ENCODE peak calls at places on chromosomes 3 and 15, in six cellular contexts. One of them, this sample, is unnamed.

GRCh38 chr3:27677554-27677953 is 44.6 kb downstream of the EOMES start:
- DNase-seq in sigmoid colon: peak; percentile 81
- DNase-seq in GM13977: no peak
- DNase-seq in fibroblast of lung: peak; percentile 95
- DNase-seq in right lobe of liver: no peak
- DNase-seq in Panc1: no peak
- DNase-seq in this sample: no peak

GRCh38 chr3:103919327-103919726 is 1447.4 kb upstream of the ALCAM start:
- DNase-seq in GM13977: no peak
- DNase-seq in fibroblast of lung: no peak
- DNase-seq in Panc1: no peak
- DNase-seq in sigmoid colon: no peak
- DNase-seq in right lobe of liver: no peak
- DNase-seq in this sample: no peak

GRCh38 chr15:81948751-81949150 is 97.1 kb downstream of the MEX3B start:
- DNase-seq in GM13977: no peak
- DNase-seq in sigmoid colon: no peak
- DNase-seq in right lobe of liver: no peak
- DNase-seq in Panc1: no peak
- DNase-seq in fibroblast of lung: no peak
- DNase-seq in this sample: no peak

GRCh38 chr3:38421679-38422336 is 31.9 kb upstream of the ACVR2B start:
- DNase-seq in sigmoid colon: no peak
- DNase-seq in Panc1: no peak
- DNase-seq in fibroblast of lung: no peak
- DNase-seq in GM13977: no peak
- DNase-seq in right lobe of liver: no peak
- DNase-seq in this sample: no peak

GRCh38 chr15:57683481-57683880 is 23.0 kb upstream of the POLR2M start:
- DNase-seq in fibroblast of lung: no peak
- DNase-seq in GM13977: no peak
- DNase-seq in Panc1: no peak
- DNase-seq in right lobe of liver: no peak
- DNase-seq in sigmoid colon: peak; percentile 77
- DNase-seq in this sample: no peak

GRCh38 chr3:148992027-148992634 is 791 bp downstream of the GYG1 start:
- DNase-seq in sigmoid colon: peak; percentile 79
- DNase-seq in Panc1: no peak
- DNase-seq in right lobe of liver: peak; percentile 69
- DNase-seq in fibroblast of lung: peak; percentile 50
- DNase-seq in GM13977: peak; percentile 50
- DNase-seq in this sample: peak; percentile 60

GRCh38 chr15:48416301-48416700 is 85.1 kb downstream of the DUT start:
- DNase-seq in GM13977: no peak
- DNase-seq in fibroblast of lung: peak; percentile 48
- DNase-seq in right lobe of liver: no peak
- DNase-seq in Panc1: no peak
- DNase-seq in sigmoid colon: no peak
- DNase-seq in this sample: no peak

GRCh38 chr15:39397883-39398282 is 183.0 kb upstream of the THBS1 start:
- DNase-seq in right lobe of liver: no peak
- DNase-seq in GM13977: no peak
- DNase-seq in fibroblast of lung: peak; percentile 57
- DNase-seq in sigmoid colon: no peak
- DNase-seq in Panc1: no peak
- DNase-seq in this sample: no peak

GRCh38 chr3:138898301-138898700 is 48.6 kb downstream of the FOXL2 start:
- DNase-seq in Panc1: no peak
- DNase-seq in GM13977: no peak
- DNase-seq in right lobe of liver: no peak
- DNase-seq in sigmoid colon: no peak
- DNase-seq in fibroblast of lung: peak; percentile 86
- DNase-seq in this sample: no peak

GRCh38 chr15:57540736-57541135 is 51.0 kb upstream of the MYZAP start:
- DNase-seq in GM13977: peak; percentile 72
- DNase-seq in Panc1: no peak
- DNase-seq in right lobe of liver: no peak
- DNase-seq in sigmoid colon: no peak
- DNase-seq in fibroblast of lung: no peak
- DNase-seq in this sample: peak; percentile 70

GRCh38 chr3:183489455-183490210 is 61.2 kb upstream of the MCF2L2 start:
- DNase-seq in Panc1: no peak
- DNase-seq in right lobe of liver: no peak
- DNase-seq in sigmoid colon: no peak
- DNase-seq in GM13977: no peak
- DNase-seq in fibroblast of lung: peak; percentile 43
- DNase-seq in this sample: no peak

GRCh38 chr3:64462203-64463120 is 225.3 kb downstream of the ADAMTS9 start:
- DNase-seq in sigmoid colon: no peak
- DNase-seq in GM13977: no peak
- DNase-seq in fibroblast of lung: peak; percentile 97
- DNase-seq in right lobe of liver: no peak
- DNase-seq in Panc1: no peak
- DNase-seq in this sample: no peak

GRCh38 chr15:56532766-56533455 is 68.0 kb upstream of the MNS1 start:
- DNase-seq in sigmoid colon: no peak
- DNase-seq in right lobe of liver: no peak
- DNase-seq in GM13977: no peak
- DNase-seq in Panc1: no peak
- DNase-seq in fibroblast of lung: peak; percentile 23
- DNase-seq in this sample: no peak

GRCh38 chr3:193885832-193886231 is 250.1 kb upstream of the HES1 start:
- DNase-seq in Panc1: no peak
- DNase-seq in fibroblast of lung: no peak
- DNase-seq in sigmoid colon: peak; percentile 30
- DNase-seq in right lobe of liver: no peak
- DNase-seq in GM13977: no peak
- DNase-seq in this sample: no peak

GRCh38 chr3:9914559-9915251 is 2.2 kb upstream of the IL17RC start:
- DNase-seq in sigmoid colon: no peak
- DNase-seq in fibroblast of lung: no peak
- DNase-seq in GM13977: peak; percentile 49
- DNase-seq in right lobe of liver: no peak
- DNase-seq in Panc1: no peak
- DNase-seq in this sample: no peak

GRCh38 chr3:36124118-36124796 is 256.0 kb upstream of the STAC start:
- DNase-seq in GM13977: no peak
- DNase-seq in right lobe of liver: no peak
- DNase-seq in fibroblast of lung: peak; percentile 75
- DNase-seq in sigmoid colon: no peak
- DNase-seq in Panc1: peak; percentile 25
- DNase-seq in this sample: no peak

GRCh38 chr3:135516143-135516542 is 449.4 kb upstream of the PPP2R3A start:
- DNase-seq in fibroblast of lung: peak; percentile 65
- DNase-seq in sigmoid colon: no peak
- DNase-seq in GM13977: no peak
- DNase-seq in Panc1: no peak
- DNase-seq in right lobe of liver: no peak
- DNase-seq in this sample: no peak
- TF ChIP-seq CTCF in fibroblast of lung: peak; percentile 16
- TF ChIP-seq CTCF in sigmoid colon: no peak
- TF ChIP-seq CTCF in GM13977: no peak
- TF ChIP-seq CTCF in Panc1: peak; percentile 40
- TF ChIP-seq CTCF in right lobe of liver: no peak
- TF ChIP-seq CTCF in this sample: no peak

GRCh38 chr3:160564205-160564922 is 1.0 kb downstream of the KPNA4 start:
- DNase-seq in right lobe of liver: peak; percentile 62
- DNase-seq in sigmoid colon: no peak
- DNase-seq in fibroblast of lung: no peak
- DNase-seq in Panc1: no peak
- DNase-seq in GM13977: peak; percentile 25
- DNase-seq in this sample: no peak
- TF ChIP-seq CTCF in right lobe of liver: no peak
- TF ChIP-seq CTCF in sigmoid colon: no peak
- TF ChIP-seq CTCF in fibroblast of lung: no peak
- TF ChIP-seq CTCF in Panc1: no peak
- TF ChIP-seq CTCF in GM13977: no peak
- TF ChIP-seq CTCF in this sample: no peak

DNA sequence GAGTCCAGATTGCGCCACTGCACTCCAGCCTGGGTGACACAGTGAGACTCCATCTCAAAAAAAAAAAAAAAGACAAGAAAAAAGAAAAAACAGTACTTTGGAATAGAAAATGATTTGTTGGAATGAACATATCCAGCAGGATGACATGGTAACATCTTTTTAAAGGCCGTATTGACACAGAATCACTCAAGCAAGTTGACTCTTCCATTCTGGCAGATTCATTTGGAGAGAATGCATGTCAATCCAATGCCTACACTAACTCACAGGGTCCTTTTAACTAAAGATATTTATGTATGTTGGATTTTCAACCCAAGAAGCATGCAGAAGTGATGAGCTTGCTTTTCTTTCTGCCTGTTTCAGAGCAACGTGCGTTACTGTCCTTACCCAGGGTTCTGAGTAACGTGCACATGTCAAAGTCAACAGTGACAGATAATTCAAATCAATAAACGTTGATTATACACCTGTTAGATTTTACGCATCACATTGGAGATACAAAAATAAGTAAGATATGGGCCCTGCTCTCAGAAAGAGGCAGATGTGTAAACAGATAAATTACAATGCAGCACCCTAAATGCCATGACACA is 77.1 kb upstream of the FNDC3B start:
- DNase-seq in GM13977: no peak
- DNase-seq in Panc1: no peak
- DNase-seq in right lobe of liver: no peak
- DNase-seq in sigmoid colon: no peak
- DNase-seq in fibroblast of lung: no peak
- DNase-seq in this sample: no peak
- TF ChIP-seq CTCF in GM13977: no peak
- TF ChIP-seq CTCF in Panc1: no peak
- TF ChIP-seq CTCF in right lobe of liver: no peak
- TF ChIP-seq CTCF in sigmoid colon: no peak
- TF ChIP-seq CTCF in fibroblast of lung: no peak
- TF ChIP-seq CTCF in this sample: no peak

GRCh38 chr15:73994419-73994883 is at the start of gene PML:
- DNase-seq in GM13977: peak; percentile 97
- DNase-seq in fibroblast of lung: peak; percentile 94
- DNase-seq in right lobe of liver: peak; percentile 98
- DNase-seq in Panc1: peak; percentile 72
- DNase-seq in sigmoid colon: peak; percentile 99
- DNase-seq in this sample: peak; percentile 96
- TF ChIP-seq CTCF in GM13977: no peak
- TF ChIP-seq CTCF in fibroblast of lung: no peak
- TF ChIP-seq CTCF in right lobe of liver: no peak
- TF ChIP-seq CTCF in Panc1: no peak
- TF ChIP-seq CTCF in sigmoid colon: no peak
- TF ChIP-seq CTCF in this sample: no peak

DNA sequence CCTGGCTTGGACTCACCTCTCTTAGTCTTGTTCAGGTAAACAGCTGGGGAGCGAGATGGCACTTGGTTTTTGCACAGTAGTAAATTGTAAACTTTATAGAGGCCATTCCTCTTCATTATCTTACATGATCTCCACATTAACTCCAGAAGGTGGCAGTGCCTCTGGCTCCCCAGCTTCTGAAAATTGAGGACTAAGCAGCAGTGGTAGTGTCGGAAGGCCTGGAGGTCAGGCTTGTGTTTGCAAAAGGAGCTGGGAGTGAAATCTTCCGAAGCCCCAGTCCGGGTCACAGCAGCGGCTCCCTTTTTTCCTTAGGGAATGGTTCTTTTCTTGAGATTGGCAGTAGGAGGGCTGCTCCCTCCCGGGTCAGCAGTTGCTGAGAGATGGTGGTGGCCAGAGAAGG is 85.7 kb downstream of the FNDC3B start:
- DNase-seq in Panc1: no peak
- DNase-seq in sigmoid colon: no peak
- DNase-seq in right lobe of liver: no peak
- DNase-seq in fibroblast of lung: no peak
- DNase-seq in GM13977: no peak
- DNase-seq in this sample: no peak
- TF ChIP-seq CTCF in Panc1: peak; percentile 47
- TF ChIP-seq CTCF in sigmoid colon: no peak
- TF ChIP-seq CTCF in right lobe of liver: no peak
- TF ChIP-seq CTCF in fibroblast of lung: no peak
- TF ChIP-seq CTCF in GM13977: no peak
- TF ChIP-seq CTCF in this sample: no peak

GRCh38 chr3:185457376-185457775 is 41.5 kb downstream of the TMEM41A start:
- DNase-seq in fibroblast of lung: no peak
- DNase-seq in Panc1: no peak
- DNase-seq in right lobe of liver: no peak
- DNase-seq in sigmoid colon: no peak
- DNase-seq in GM13977: no peak
- DNase-seq in this sample: no peak

GRCh38 chr3:185465471-185465870 is 33.4 kb downstream of the TMEM41A start:
- DNase-seq in sigmoid colon: no peak
- DNase-seq in Panc1: no peak
- DNase-seq in fibroblast of lung: no peak
- DNase-seq in right lobe of liver: no peak
- DNase-seq in GM13977: no peak
- DNase-seq in this sample: no peak

GRCh38 chr3:185460283-185460682 is 38.6 kb downstream of the TMEM41A start:
- DNase-seq in right lobe of liver: no peak
- DNase-seq in GM13977: no peak
- DNase-seq in Panc1: no peak
- DNase-seq in fibroblast of lung: no peak
- DNase-seq in sigmoid colon: no peak
- DNase-seq in this sample: no peak

GRCh38 chr3:185455860-185456259 is 43.0 kb downstream of the TMEM41A start:
- DNase-seq in Panc1: no peak
- DNase-seq in fibroblast of lung: no peak
- DNase-seq in sigmoid colon: no peak
- DNase-seq in GM13977: no peak
- DNase-seq in right lobe of liver: no peak
- DNase-seq in this sample: no peak

GRCh38 chr3:185460719-185461350 is 38.0 kb downstream of the TMEM41A start:
- DNase-seq in GM13977: peak; percentile 14
- DNase-seq in right lobe of liver: no peak
- DNase-seq in sigmoid colon: no peak
- DNase-seq in fibroblast of lung: peak; percentile 15
- DNase-seq in Panc1: peak; percentile 32
- DNase-seq in this sample: peak; percentile 14
- TF ChIP-seq CTCF in GM13977: no peak
- TF ChIP-seq CTCF in right lobe of liver: peak; percentile 28
- TF ChIP-seq CTCF in sigmoid colon: no peak
- TF ChIP-seq CTCF in fibroblast of lung: peak; percentile 14
- TF ChIP-seq CTCF in Panc1: peak; percentile 75
- TF ChIP-seq CTCF in this sample: peak; percentile 7

GRCh38 chr15:88003928-88004327 is 252.6 kb downstream of the NTRK3 start:
- DNase-seq in Panc1: no peak
- DNase-seq in sigmoid colon: no peak
- DNase-seq in GM13977: no peak
- DNase-seq in right lobe of liver: no peak
- DNase-seq in fibroblast of lung: no peak
- DNase-seq in this sample: no peak
- TF ChIP-seq CTCF in Panc1: no peak
- TF ChIP-seq CTCF in sigmoid colon: no peak
- TF ChIP-seq CTCF in GM13977: no peak
- TF ChIP-seq CTCF in right lobe of liver: no peak
- TF ChIP-seq CTCF in fibroblast of lung: no peak
- TF ChIP-seq CTCF in this sample: no peak

This sample was measured in GM10248.